ENCODE peak calls at places on chromosomes 16 and 17, in four cellular contexts. One of them, this sample, is unnamed.
A peak's percentile ranks its signal among the peaks of the same experiment; 100 is the strongest.

GRCh38 chr17:73710095-73710592 is 65.9 kb upstream of the SDK2 start:
- DNase-seq in heart left ventricle: peak; percentile 78
- DNase-seq in IMR-90: peak; percentile 4
- DNase-seq in tibial nerve: peak; percentile 85
- DNase-seq in this sample: no peak

GRCh38 chr16:53282975-53283946 is 151.0 kb upstream of the RBL2 start:
- DNase-seq in heart left ventricle: no peak
- DNase-seq in IMR-90: peak; percentile 49
- DNase-seq in tibial nerve: no peak
- DNase-seq in this sample: no peak

GRCh38 chr17:65459667-65460415 is 101.6 kb downstream of the AXIN2 start:
- DNase-seq in heart left ventricle: no peak
- DNase-seq in IMR-90: no peak
- DNase-seq in tibial nerve: no peak
- DNase-seq in this sample: no peak

GRCh38 chr17:3572231-3572630 is 14.6 kb upstream of the TRPV3 start:
- DNase-seq in heart left ventricle: peak; percentile 7
- DNase-seq in IMR-90: no peak
- DNase-seq in tibial nerve: no peak
- DNase-seq in this sample: no peak

GRCh38 chr16:89623511-89624232 is 10.2 kb downstream of the DPEP1 start:
- DNase-seq in heart left ventricle: no peak
- DNase-seq in IMR-90: no peak
- DNase-seq in tibial nerve: no peak
- DNase-seq in this sample: no peak

GRCh38 chr17:44556854-44557606 is at the start of gene FZD2:
- DNase-seq in heart left ventricle: peak; percentile 92
- DNase-seq in IMR-90: peak; percentile 99
- DNase-seq in tibial nerve: peak; percentile 93
- DNase-seq in this sample: peak; percentile 92

GRCh38 chr17:17739388-17740066 is 58.3 kb downstream of the RAI1 start:
- DNase-seq in heart left ventricle: peak; percentile 70
- DNase-seq in IMR-90: peak; percentile 64
- DNase-seq in tibial nerve: no peak
- DNase-seq in this sample: no peak

GRCh38 chr17:14779236-14779635 is 478.4 kb downstream of the HS3ST3B1 start:
- DNase-seq in heart left ventricle: no peak
- DNase-seq in IMR-90: no peak
- DNase-seq in tibial nerve: no peak
- DNase-seq in this sample: no peak

GRCh38 chr16:47061204-47061603 is 82.5 kb downstream of the NETO2 start:
- DNase-seq in heart left ventricle: no peak
- DNase-seq in IMR-90: no peak
- DNase-seq in tibial nerve: no peak
- DNase-seq in this sample: no peak

GRCh38 chr17:48472485-48473281 is 42.7 kb upstream of the SKAP1 start:
- DNase-seq in heart left ventricle: no peak
- DNase-seq in IMR-90: peak; percentile 94
- DNase-seq in tibial nerve: no peak
- DNase-seq in this sample: no peak

GRCh38 chr16:88451586-88452484 is 1.2 kb upstream of the ZFPM1 start:
- DNase-seq in heart left ventricle: no peak
- DNase-seq in IMR-90: no peak
- DNase-seq in tibial nerve: no peak
- DNase-seq in this sample: peak; percentile 91

GRCh38 chr16:49478107-49478506 is 104.5 kb downstream of the C16orf78 start:
- DNase-seq in heart left ventricle: no peak
- DNase-seq in IMR-90: no peak
- DNase-seq in tibial nerve: no peak
- DNase-seq in this sample: no peak

GRCh38 chr17:63838586-63839184 is 3.8 kb downstream of the SMARCD2 start:
- DNase-seq in heart left ventricle: peak; percentile 96
- DNase-seq in IMR-90: peak; percentile 45
- DNase-seq in tibial nerve: peak; percentile 98
- DNase-seq in this sample: peak; percentile 97

GRCh38 chr16:89325861-89326471 is 108.5 kb downstream of the ZNF778 start:
- DNase-seq in heart left ventricle: peak; percentile 74
- DNase-seq in IMR-90: peak; percentile 93
- DNase-seq in tibial nerve: no peak
- DNase-seq in this sample: no peak

GRCh38 chr17:63442549-63443035 is 3.5 kb downstream of the CYB561 start:
- DNase-seq in heart left ventricle: no peak
- DNase-seq in IMR-90: no peak
- DNase-seq in tibial nerve: no peak
- DNase-seq in this sample: no peak

GRCh38 chr17:35746956-35747355 is 6.1 kb downstream of the GAS2L2 start:
- DNase-seq in heart left ventricle: no peak
- DNase-seq in IMR-90: no peak
- DNase-seq in tibial nerve: no peak
- DNase-seq in this sample: no peak

GRCh38 chr17:38592487-38592886 is 13.3 kb downstream of the SRCIN1 start:
- DNase-seq in heart left ventricle: no peak
- DNase-seq in IMR-90: no peak
- DNase-seq in tibial nerve: no peak
- DNase-seq in this sample: no peak

GRCh38 chr17:1186214-1186820 is 6.5 kb upstream of the ABR start:
- DNase-seq in heart left ventricle: no peak
- DNase-seq in IMR-90: peak; percentile 74
- DNase-seq in tibial nerve: no peak
- DNase-seq in this sample: no peak

GRCh38 chr17:40098846-40099626 is 1.4 kb downstream of the NR1D1 start:
- DNase-seq in heart left ventricle: peak; percentile 100
- DNase-seq in IMR-90: peak; percentile 98
- DNase-seq in tibial nerve: peak; percentile 100
- DNase-seq in this sample: peak; percentile 100
- TF ChIP-seq POLR2A in heart left ventricle: peak; percentile 89
- TF ChIP-seq POLR2A in IMR-90: peak; percentile 81
- TF ChIP-seq POLR2A in tibial nerve: peak; percentile 97
- TF ChIP-seq POLR2A in this sample: peak; percentile 89

GRCh38 chr16:21179983-21180365 is 21.5 kb downstream of the LDAF1 start:
- DNase-seq in heart left ventricle: no peak
- DNase-seq in IMR-90: no peak
- DNase-seq in tibial nerve: no peak
- DNase-seq in this sample: no peak

GRCh38 chr16:21169249-21169981 is 10.9 kb downstream of the LDAF1 start:
- DNase-seq in heart left ventricle: no peak
- DNase-seq in IMR-90: peak; percentile 71
- DNase-seq in tibial nerve: no peak
- DNase-seq in this sample: no peak

GRCh38 chr16:21172650-21173049 is 14.2 kb downstream of the LDAF1 start:
- DNase-seq in heart left ventricle: no peak
- DNase-seq in IMR-90: no peak
- DNase-seq in tibial nerve: no peak
- DNase-seq in this sample: no peak

GRCh38 chr16:21179126-21179982 is 20.9 kb downstream of the LDAF1 start:
- DNase-seq in heart left ventricle: peak; percentile 40
- DNase-seq in IMR-90: no peak
- DNase-seq in tibial nerve: peak; percentile 33
- DNase-seq in this sample: no peak

GRCh38 chr16:21175397-21175796 is 16.9 kb downstream of the LDAF1 start:
- DNase-seq in heart left ventricle: no peak
- DNase-seq in IMR-90: no peak
- DNase-seq in tibial nerve: no peak
- DNase-seq in this sample: no peak
- H3K36me3 ChIP-seq in heart left ventricle: peaks cover 99% of the 10 kb centered on the region
- H3K36me3 ChIP-seq in IMR-90: peaks cover 45% of the 10 kb centered on the region
- H3K36me3 ChIP-seq in tibial nerve: no peaks in the 10 kb centered on the region
- H3K36me3 ChIP-seq in this sample: peaks cover 97% of the 10 kb centered on the region

DNA sequence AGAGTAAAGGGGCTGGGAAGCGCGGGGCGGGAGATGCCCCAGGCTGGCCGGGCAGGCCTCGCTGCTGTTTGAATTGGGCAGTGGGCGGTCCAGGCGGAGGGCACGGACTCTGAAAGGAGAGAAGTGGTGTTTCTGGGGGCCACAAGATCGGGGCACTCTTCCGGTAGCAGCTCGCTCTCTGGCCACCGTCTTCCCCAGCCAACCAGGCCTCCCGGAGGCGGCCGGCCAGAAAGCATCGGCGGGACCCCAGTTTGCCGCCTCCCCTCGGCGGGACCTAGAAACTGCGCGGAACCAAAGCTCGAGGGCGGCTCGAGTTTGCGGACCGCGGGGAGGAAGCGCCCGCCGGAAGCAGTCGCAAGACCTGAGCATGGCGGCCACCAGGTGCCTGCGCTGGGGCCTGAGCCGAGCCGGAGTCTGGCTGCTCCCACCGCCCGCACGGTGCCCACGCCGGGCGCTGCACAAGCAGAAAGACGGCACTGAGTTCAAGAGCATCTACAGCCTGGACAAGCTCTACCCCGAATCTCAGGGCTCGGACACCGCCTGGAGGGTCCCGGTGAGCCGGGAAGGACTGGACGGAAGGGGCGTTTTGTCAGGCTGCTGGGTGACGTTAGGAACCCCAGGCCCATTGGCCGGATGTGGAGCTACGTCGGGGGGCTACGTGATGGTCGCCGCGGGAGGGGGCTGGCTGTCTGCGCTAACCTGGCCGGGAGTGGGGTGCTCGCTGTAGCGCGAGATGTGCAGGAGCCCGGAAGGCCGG is at the start of gene MRPL58:
- DNase-seq in heart left ventricle: peak; percentile 87
- DNase-seq in IMR-90: peak; percentile 83
- DNase-seq in tibial nerve: peak; percentile 53
- DNase-seq in this sample: no peak
- TF ChIP-seq POLR2A in heart left ventricle: no peak
- TF ChIP-seq POLR2A in IMR-90: peak; percentile 81
- TF ChIP-seq POLR2A in tibial nerve: peak; percentile 44
- TF ChIP-seq POLR2A in this sample: peak; percentile 10

GRCh38 chr17:37478187-37478586 is 11.5 kb upstream of the DUSP14 start:
- DNase-seq in heart left ventricle: peak; percentile 69
- DNase-seq in IMR-90: peak; percentile 58
- DNase-seq in tibial nerve: peak; percentile 66
- DNase-seq in this sample: no peak

GRCh38 chr17:37483311-37484039 is 6.2 kb upstream of the DUSP14 start:
- DNase-seq in heart left ventricle: peak; percentile 47
- DNase-seq in IMR-90: peak; percentile 98
- DNase-seq in tibial nerve: no peak
- DNase-seq in this sample: no peak

GRCh38 chr17:37481001-37481665 is 8.6 kb upstream of the DUSP14 start:
- DNase-seq in heart left ventricle: no peak
- DNase-seq in IMR-90: no peak
- DNase-seq in tibial nerve: no peak
- DNase-seq in this sample: no peak

GRCh38 chr17:37479025-37479424 is 10.7 kb upstream of the DUSP14 start:
- DNase-seq in heart left ventricle: no peak
- DNase-seq in IMR-90: no peak
- DNase-seq in tibial nerve: no peak
- DNase-seq in this sample: no peak

GRCh38 chr17:37480427-37480826 is 9.3 kb upstream of the DUSP14 start:
- DNase-seq in heart left ventricle: no peak
- DNase-seq in IMR-90: no peak
- DNase-seq in tibial nerve: no peak
- DNase-seq in this sample: no peak
- H3K36me3 ChIP-seq in heart left ventricle: peaks cover 32% of the 10 kb centered on the region
- H3K36me3 ChIP-seq in IMR-90: peaks cover 5% of the 10 kb centered on the region
- H3K36me3 ChIP-seq in tibial nerve: no peaks in the 10 kb centered on the region
- H3K36me3 ChIP-seq in this sample: no peaks in the 10 kb centered on the region

GRCh38 chr16:70298988-70299938 is at the start of gene DDX19B:
- DNase-seq in heart left ventricle: peak; percentile 89
- DNase-seq in IMR-90: peak; percentile 64
- DNase-seq in tibial nerve: peak; percentile 59
- DNase-seq in this sample: no peak
- TF ChIP-seq POLR2A in heart left ventricle: peak; percentile 49
- TF ChIP-seq POLR2A in IMR-90: peak; percentile 79
- TF ChIP-seq POLR2A in tibial nerve: peak; percentile 58
- TF ChIP-seq POLR2A in this sample: no peak

GRCh38 chr17:7001562-7001961 is 5.7 kb downstream of the ALOX12 start:
- DNase-seq in heart left ventricle: no peak
- DNase-seq in IMR-90: no peak
- DNase-seq in tibial nerve: no peak
- DNase-seq in this sample: no peak
- H3K36me3 ChIP-seq in heart left ventricle: peaks cover 49% of the 10 kb centered on the region
- H3K36me3 ChIP-seq in IMR-90: peaks cover 41% of the 10 kb centered on the region
- H3K36me3 ChIP-seq in tibial nerve: peaks cover 3% of the 10 kb centered on the region
- H3K36me3 ChIP-seq in this sample: peaks cover 45% of the 10 kb centered on the region

GRCh38 chr16:364091-364490 is 6.2 kb downstream of the MRPL28 start:
- DNase-seq in heart left ventricle: no peak
- DNase-seq in IMR-90: no peak
- DNase-seq in tibial nerve: no peak
- DNase-seq in this sample: no peak
- TF ChIP-seq POLR2A in heart left ventricle: no peak
- TF ChIP-seq POLR2A in IMR-90: no peak
- TF ChIP-seq POLR2A in tibial nerve: no peak
- TF ChIP-seq POLR2A in this sample: no peak

GRCh38 chr16:85789773-85790172 is 9.6 kb downstream of the EMC8 start:
- DNase-seq in heart left ventricle: no peak
- DNase-seq in IMR-90: no peak
- DNase-seq in tibial nerve: no peak
- DNase-seq in this sample: no peak
- H3K36me3 ChIP-seq in heart left ventricle: peaks cover 57% of the 10 kb centered on the region
- H3K36me3 ChIP-seq in IMR-90: peaks cover 41% of the 10 kb centered on the region
- H3K36me3 ChIP-seq in tibial nerve: no peaks in the 10 kb centered on the region
- H3K36me3 ChIP-seq in this sample: peaks cover 27% of the 10 kb centered on the region